ENCODE peak calls at places on chromosomes 16 and 17, in seven cellular contexts. U is naive B cell; R is fibroblast of the conjunctiva; M is ascending aorta; G is effector memory CD8-positive, alpha-beta T cell; V is AG09309; X is activated CD8-positive, alpha-beta memory T cell treated with anti-CD3 and anti-CD28 coated beads for 4 hours. Y is an unnamed sample.

GRCh38 chr17:62703269-62703775 is 75.9 kb downstream of the MRC2 start:
- DNase-seq in R (no peak), G (no peak), X (no peak), U (no peak), V (no peak), M (peak), Y (peak)

GRCh38 chr16:73054131-73054496 is 6.2 kb upstream of the ZFHX3 start:
- DNase-seq in G (no peak), M (no peak), U (no peak), R (no peak), V (no peak), X (no peak), Y (no peak)

GRCh38 chr17:47731396-47731795 is 1.6 kb upstream of the TBX21 start:
- DNase-seq in X (no peak), R (no peak), U (no peak), G (no peak), M (no peak), V (no peak), Y (no peak)

GRCh38 chr17:4786516-4786915 is 352 bp upstream of the VMO1 start:
- DNase-seq in G (no peak), R (no peak), M (no peak), V (no peak), X (no peak), U (no peak), Y (no peak)

GRCh38 chr16:27676807-27677206 is 126.9 kb downstream of the KATNIP start:
- DNase-seq in U (no peak), M (no peak), R (no peak), G (no peak), X (no peak), V (no peak), Y (peak)

GRCh38 chr17:40251576-40251975 is 32.5 kb downstream of the WIPF2 start:
- DNase-seq in U (no peak), X (no peak), V (peak), G (no peak), M (no peak), R (peak), Y (peak)

GRCh38 chr17:46763416-46763815 is 55.1 kb downstream of the WNT3 start:
- DNase-seq in R (no peak), U (no peak), V (no peak), G (no peak), M (no peak), X (no peak), Y (no peak)

GRCh38 chr17:21209511-21210175 is 4.3 kb downstream of the TMEM11 start:
- DNase-seq in G (no peak), R (no peak), M (no peak), X (no peak), U (no peak), V (no peak), Y (peak)

GRCh38 chr17:73819440-73820395 is 175.5 kb upstream of the SDK2 start:
- DNase-seq in X (no peak), R (no peak), U (no peak), M (no peak), G (no peak), V (no peak), Y (no peak)

GRCh38 chr16:9408297-9408696 is 316.9 kb downstream of the HAPSTR1 start:
- DNase-seq in R (no peak), U (no peak), X (no peak), V (no peak), G (no peak), M (no peak), Y (no peak)

GRCh38 chr17:2797226-2797625 is 988 bp downstream of the RAP1GAP2 start:
- DNase-seq in U (no peak), M (no peak), X (no peak), R (no peak), G (no peak), V (no peak), Y (no peak)

GRCh38 chr16:31148281-31148728 is 1.6 kb downstream of the PRSS36 start:
- DNase-seq in R (no peak), U (no peak), G (no peak), V (no peak), M (no peak), X (no peak), Y (no peak)

GRCh38 chr16:52076332-52077115 is 470.4 kb downstream of the TOX3 start:
- DNase-seq in M (no peak), G (no peak), U (no peak), R (no peak), X (no peak), V (no peak), Y (no peak)

GRCh38 chr16:759110-759910 is 1.2 kb upstream of the MSLN start:
- DNase-seq in X (no peak), V (no peak), G (no peak), R (no peak), U (no peak), M (no peak), Y (no peak)